ENCODE peak calls at places on chromosomes 11 and 22, in six cellular contexts. One of them, this sample, is unnamed.

GRCh38 chr22:31240011-31240410 is 27.9 kb downstream of the LIMK2 start:
- DNase-seq in coronary artery: no peak
- DNase-seq in GM04504: no peak
- DNase-seq in PC-3: no peak
- DNase-seq in H54: no peak
- DNase-seq in stimulated activated CD4-positive, alpha-beta T cell treated with anti-CD3 and anti-CD28 coated beads, Interleukin-2, amount 100 ng/mL, for 48 hours: no peak
- DNase-seq in this sample: no peak

GRCh38 chr11:44889266-44889665 is 61.4 kb downstream of the TP53I11 start:
- DNase-seq in coronary artery: no peak
- DNase-seq in GM04504: no peak
- DNase-seq in PC-3: no peak
- DNase-seq in H54: no peak
- DNase-seq in stimulated activated CD4-positive, alpha-beta T cell treated with anti-CD3 and anti-CD28 coated beads, Interleukin-2, amount 100 ng/mL, for 48 hours: no peak
- DNase-seq in this sample: no peak

GRCh38 chr11:67273260-67273990 is 7.2 kb downstream of the GRK2 start:
- DNase-seq in coronary artery: no peak
- DNase-seq in GM04504: no peak
- DNase-seq in PC-3: no peak
- DNase-seq in H54: no peak
- DNase-seq in stimulated activated CD4-positive, alpha-beta T cell treated with anti-CD3 and anti-CD28 coated beads, Interleukin-2, amount 100 ng/mL, for 48 hours: no peak
- DNase-seq in this sample: no peak

GRCh38 chr22:48417143-48418070 is 1410.3 kb downstream of the BRD1 start:
- DNase-seq in coronary artery: peak; percentile 43
- DNase-seq in GM04504: no peak
- DNase-seq in PC-3: no peak
- DNase-seq in H54: no peak
- DNase-seq in stimulated activated CD4-positive, alpha-beta T cell treated with anti-CD3 and anti-CD28 coated beads, Interleukin-2, amount 100 ng/mL, for 48 hours: no peak
- DNase-seq in this sample: no peak

GRCh38 chr11:819129-819931 is 616 bp downstream of the PNPLA2 start:
- DNase-seq in coronary artery: peak; percentile 93
- DNase-seq in GM04504: peak; percentile 67
- DNase-seq in PC-3: peak; percentile 80
- DNase-seq in H54: no peak
- DNase-seq in stimulated activated CD4-positive, alpha-beta T cell treated with anti-CD3 and anti-CD28 coated beads, Interleukin-2, amount 100 ng/mL, for 48 hours: peak; percentile 87
- DNase-seq in this sample: peak; percentile 89

GRCh38 chr11:130847517-130847916 is 68.8 kb downstream of the SNX19 start:
- DNase-seq in coronary artery: no peak
- DNase-seq in GM04504: peak; percentile 58
- DNase-seq in PC-3: peak; percentile 99
- DNase-seq in H54: peak; percentile 39
- DNase-seq in stimulated activated CD4-positive, alpha-beta T cell treated with anti-CD3 and anti-CD28 coated beads, Interleukin-2, amount 100 ng/mL, for 48 hours: no peak
- DNase-seq in this sample: peak; percentile 92

GRCh38 chr11:17634776-17635550 is 84.4 kb upstream of the MYOD1 start:
- DNase-seq in coronary artery: no peak
- DNase-seq in GM04504: no peak
- DNase-seq in PC-3: no peak
- DNase-seq in H54: no peak
- DNase-seq in stimulated activated CD4-positive, alpha-beta T cell treated with anti-CD3 and anti-CD28 coated beads, Interleukin-2, amount 100 ng/mL, for 48 hours: no peak
- DNase-seq in this sample: no peak

GRCh38 chr11:94134651-94135512 is 6.2 kb downstream of the PANX1 start:
- DNase-seq in coronary artery: peak; percentile 87
- DNase-seq in GM04504: peak; percentile 87
- DNase-seq in PC-3: peak; percentile 90
- DNase-seq in H54: no peak
- DNase-seq in stimulated activated CD4-positive, alpha-beta T cell treated with anti-CD3 and anti-CD28 coated beads, Interleukin-2, amount 100 ng/mL, for 48 hours: peak; percentile 23
- DNase-seq in this sample: peak; percentile 87

GRCh38 chr22:50465066-50465465 is 9.8 kb downstream of the SBF1 start:
- DNase-seq in coronary artery: no peak
- DNase-seq in GM04504: no peak
- DNase-seq in PC-3: no peak
- DNase-seq in H54: no peak
- DNase-seq in stimulated activated CD4-positive, alpha-beta T cell treated with anti-CD3 and anti-CD28 coated beads, Interleukin-2, amount 100 ng/mL, for 48 hours: no peak
- DNase-seq in this sample: no peak

GRCh38 chr22:50684986-50685385 is 12.4 kb downstream of the SHANK3 start:
- DNase-seq in coronary artery: no peak
- DNase-seq in GM04504: no peak
- DNase-seq in PC-3: no peak
- DNase-seq in H54: no peak
- DNase-seq in stimulated activated CD4-positive, alpha-beta T cell treated with anti-CD3 and anti-CD28 coated beads, Interleukin-2, amount 100 ng/mL, for 48 hours: no peak
- DNase-seq in this sample: no peak

GRCh38 chr11:35165416-35166368 is 26.7 kb downstream of the CD44 start:
- DNase-seq in coronary artery: no peak
- DNase-seq in GM04504: no peak
- DNase-seq in PC-3: peak; percentile 71
- DNase-seq in H54: no peak
- DNase-seq in stimulated activated CD4-positive, alpha-beta T cell treated with anti-CD3 and anti-CD28 coated beads, Interleukin-2, amount 100 ng/mL, for 48 hours: peak; percentile 69
- DNase-seq in this sample: peak; percentile 65

GRCh38 chr22:22375586-22376351 is 131.2 kb downstream of the VPREB1 start:
- DNase-seq in coronary artery: no peak
- DNase-seq in GM04504: no peak
- DNase-seq in PC-3: no peak
- DNase-seq in H54: no peak
- DNase-seq in stimulated activated CD4-positive, alpha-beta T cell treated with anti-CD3 and anti-CD28 coated beads, Interleukin-2, amount 100 ng/mL, for 48 hours: no peak
- DNase-seq in this sample: no peak

GRCh38 chr11:113664069-113664980 is 41.8 kb downstream of the TMPRSS5 start:
- DNase-seq in coronary artery: no peak
- DNase-seq in GM04504: no peak
- DNase-seq in PC-3: peak; percentile 95
- DNase-seq in H54: peak; percentile 35
- DNase-seq in stimulated activated CD4-positive, alpha-beta T cell treated with anti-CD3 and anti-CD28 coated beads, Interleukin-2, amount 100 ng/mL, for 48 hours: no peak
- DNase-seq in this sample: no peak

GRCh38 chr11:7571640-7572000 is 57.8 kb downstream of the PPFIBP2 start:
- DNase-seq in coronary artery: no peak
- DNase-seq in GM04504: peak; percentile 51
- DNase-seq in PC-3: peak; percentile 82
- DNase-seq in H54: peak; percentile 66
- DNase-seq in stimulated activated CD4-positive, alpha-beta T cell treated with anti-CD3 and anti-CD28 coated beads, Interleukin-2, amount 100 ng/mL, for 48 hours: peak; percentile 26
- DNase-seq in this sample: peak; percentile 83

GRCh38 chr22:22955866-22956535 is 68.4 kb downstream of the IGLL5 start:
- DNase-seq in coronary artery: peak; percentile 24
- DNase-seq in GM04504: peak; percentile 28
- DNase-seq in PC-3: peak; percentile 68
- DNase-seq in H54: peak; percentile 26
- DNase-seq in stimulated activated CD4-positive, alpha-beta T cell treated with anti-CD3 and anti-CD28 coated beads, Interleukin-2, amount 100 ng/mL, for 48 hours: peak; percentile 59
- DNase-seq in this sample: peak; percentile 69

GRCh38 chr11:73323464-73323863 is 15.4 kb downstream of the ARHGEF17 start:
- DNase-seq in coronary artery: peak; percentile 95
- DNase-seq in GM04504: peak; percentile 63
- DNase-seq in PC-3: no peak
- DNase-seq in H54: no peak
- DNase-seq in stimulated activated CD4-positive, alpha-beta T cell treated with anti-CD3 and anti-CD28 coated beads, Interleukin-2, amount 100 ng/mL, for 48 hours: no peak
- DNase-seq in this sample: no peak

GRCh38 chr11:62974848-62975522 is 9.8 kb downstream of the SLC22A6 start:
- DNase-seq in coronary artery: peak; percentile 45
- DNase-seq in GM04504: no peak
- DNase-seq in PC-3: peak; percentile 55
- DNase-seq in H54: peak; percentile 42
- DNase-seq in stimulated activated CD4-positive, alpha-beta T cell treated with anti-CD3 and anti-CD28 coated beads, Interleukin-2, amount 100 ng/mL, for 48 hours: no peak
- DNase-seq in this sample: peak; percentile 61

GRCh38 chr11:101482556-101483124 is 101.2 kb downstream of the TRPC6 start:
- DNase-seq in coronary artery: no peak
- DNase-seq in GM04504: peak; percentile 7
- DNase-seq in PC-3: no peak
- DNase-seq in H54: no peak
- DNase-seq in stimulated activated CD4-positive, alpha-beta T cell treated with anti-CD3 and anti-CD28 coated beads, Interleukin-2, amount 100 ng/mL, for 48 hours: no peak
- DNase-seq in this sample: no peak

GRCh38 chr11:65471410-65471762 is 27.5 kb upstream of the MALAT1 start:
- DNase-seq in coronary artery: peak; percentile 90
- DNase-seq in GM04504: no peak
- DNase-seq in PC-3: peak; percentile 59
- DNase-seq in H54: no peak
- DNase-seq in stimulated activated CD4-positive, alpha-beta T cell treated with anti-CD3 and anti-CD28 coated beads, Interleukin-2, amount 100 ng/mL, for 48 hours: no peak
- DNase-seq in this sample: peak; percentile 85

GRCh38 chr22:40684728-40685127 is 5.4 kb downstream of the MCHR1 start:
- DNase-seq in coronary artery: no peak
- DNase-seq in GM04504: no peak
- DNase-seq in PC-3: no peak
- DNase-seq in H54: no peak
- DNase-seq in stimulated activated CD4-positive, alpha-beta T cell treated with anti-CD3 and anti-CD28 coated beads, Interleukin-2, amount 100 ng/mL, for 48 hours: no peak
- DNase-seq in this sample: no peak

GRCh38 chr22:30079952-30080533 is at the start of gene HORMAD2:
- DNase-seq in coronary artery: no peak
- DNase-seq in GM04504: no peak
- DNase-seq in PC-3: no peak
- DNase-seq in H54: no peak
- DNase-seq in stimulated activated CD4-positive, alpha-beta T cell treated with anti-CD3 and anti-CD28 coated beads, Interleukin-2, amount 100 ng/mL, for 48 hours: no peak
- DNase-seq in this sample: no peak

GRCh38 chr11:88345408-88345807 is 7.9 kb upstream of the CTSC start:
- DNase-seq in coronary artery: no peak
- DNase-seq in GM04504: no peak
- DNase-seq in PC-3: peak; percentile 65
- DNase-seq in H54: no peak
- DNase-seq in stimulated activated CD4-positive, alpha-beta T cell treated with anti-CD3 and anti-CD28 coated beads, Interleukin-2, amount 100 ng/mL, for 48 hours: no peak
- DNase-seq in this sample: peak; percentile 27

GRCh38 chr11:10450451-10451398 is 4.3 kb upstream of the AMPD3 start:
- DNase-seq in coronary artery: no peak
- DNase-seq in GM04504: no peak
- DNase-seq in PC-3: peak; percentile 79
- DNase-seq in H54: no peak
- DNase-seq in stimulated activated CD4-positive, alpha-beta T cell treated with anti-CD3 and anti-CD28 coated beads, Interleukin-2, amount 100 ng/mL, for 48 hours: peak; percentile 54
- DNase-seq in this sample: peak; percentile 49